ENCODE peak calls at places on chromosomes 12 and 14, in six cellular contexts. Y is activated B cell treated with CpG ODN at 0.5 μM for 24 hours, F is endothelial cell, S is GM06990, T is esophagus squamous epithelium, E is AG04450. Z is an unnamed sample.

GRCh38 chr12:132309162-132310086 is 20.0 kb downstream of the GALNT9 start:
- DNase-seq in T (no peak), Y (no peak), F (no peak), S (no peak), E (no peak), Z (no peak)

GRCh38 chr12:104503191-104503590 is 46.4 kb downstream of the CHST11 start:
- DNase-seq in T (no peak), Y (no peak), S (no peak), F (no peak), E (no peak), Z (no peak)

GRCh38 chr12:131075611-131076010 is 121.9 kb downstream of the ADGRD1 start:
- DNase-seq in F (no peak), S (no peak), E (no peak), Y (no peak), T (no peak), Z (no peak)

GRCh38 chr12:2692156-2692555 is 102.6 kb upstream of the FKBP4 start:
- DNase-seq in F (no peak), Y (no peak), S (no peak), E (no peak), T (no peak), Z (no peak)

GRCh38 chr12:89663577-89664357 is 44.9 kb downstream of the ATP2B1 start:
- DNase-seq in T (no peak), S (no peak), Y (no peak), E (no peak), F (no peak), Z (peak)

GRCh38 chr14:101731187-101732080 is 30.1 kb upstream of the PPP2R5C start:
- DNase-seq in F (no peak), S (peak), Y (peak), T (peak), E (no peak), Z (peak)

GRCh38 chr14:39368261-39368959 is 63.8 kb downstream of the FBXO33 start:
- DNase-seq in F (peak), S (no peak), Y (no peak), E (peak), T (no peak), Z (peak)

GRCh38 chr12:66103011-66103913 is 27.3 kb downstream of the LLPH start:
- DNase-seq in F (no peak), E (no peak), Y (no peak), T (no peak), S (no peak), Z (no peak)

DNA sequence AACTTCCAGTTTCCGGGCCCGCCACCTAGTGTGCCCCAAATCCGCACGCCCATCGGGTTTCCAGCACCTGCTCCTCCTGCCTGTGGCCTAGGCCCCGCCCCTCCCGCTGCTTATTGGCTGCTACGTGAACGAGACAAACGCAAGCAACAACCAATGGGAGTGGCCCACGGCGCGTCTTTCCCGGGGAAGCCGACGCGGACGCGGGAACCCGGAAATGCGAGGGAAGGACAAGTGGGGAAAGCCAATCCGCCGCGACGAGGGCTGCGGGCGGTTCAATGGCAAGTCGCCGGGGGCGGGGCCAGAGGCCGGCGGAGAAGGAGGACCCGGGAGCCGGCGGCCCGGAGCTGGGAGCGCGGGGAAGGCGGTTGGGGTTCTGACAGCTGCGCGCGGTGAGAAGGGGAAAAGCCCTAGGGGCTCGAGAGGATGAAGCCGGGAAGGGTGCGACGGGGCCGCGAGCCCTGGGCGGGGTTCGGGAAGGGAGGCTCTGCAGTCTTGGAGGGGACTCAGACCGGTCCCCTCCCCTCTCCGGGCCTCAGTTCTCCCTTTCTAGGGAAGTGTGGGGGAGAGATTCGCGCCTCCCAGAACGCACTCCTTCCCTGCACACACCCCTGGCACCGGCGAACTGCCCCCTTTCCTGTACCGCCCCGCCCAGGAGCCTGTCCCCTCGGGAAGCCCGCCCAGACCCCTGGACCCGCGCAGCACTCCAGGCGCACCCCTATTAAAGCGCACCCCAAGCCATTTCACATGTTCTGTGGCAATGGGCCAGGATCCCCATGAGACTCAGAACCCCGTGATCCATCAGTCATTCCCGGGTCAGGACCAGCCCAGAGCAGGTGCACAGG is at the start of gene FICD:
- DNase-seq in F (peak), S (peak), T (peak), Y (peak), E (peak), Z (peak)
- TF ChIP-seq CTCF in F (no peak), S (peak), T (no peak), Y (no peak), E (no peak), Z (no peak)

GRCh38 chr12:21130998-21131397 is at the start of gene SLCO1B1:
- DNase-seq in T (no peak), Y (no peak), F (no peak), S (no peak), E (no peak), Z (no peak)
- TF ChIP-seq CTCF in T (no peak), Y (no peak), F (no peak), S (no peak), E (no peak), Z (no peak)

GRCh38 chr12:51926718-51927117 is 19.4 kb downstream of the ACVRL1 start:
- DNase-seq in F (peak), E (no peak), T (no peak), Y (no peak), S (peak), Z (no peak)
- TF ChIP-seq CTCF in F (peak), E (peak), T (peak), Y (no peak), S (peak), Z (peak)

GRCh38 chr12:48691826-48692473 is 9.9 kb upstream of the KANSL2 start:
- DNase-seq in F (no peak), S (no peak), E (no peak), Y (no peak), T (no peak), Z (no peak)

GRCh38 chr12:48694038-48694437 is 12.0 kb upstream of the KANSL2 start:
- DNase-seq in Y (no peak), F (no peak), E (no peak), T (no peak), S (no peak), Z (no peak)

GRCh38 chr12:48695859-48696258 is 13.8 kb upstream of the KANSL2 start:
- DNase-seq in Y (no peak), F (no peak), S (no peak), E (no peak), T (no peak), Z (no peak)

GRCh38 chr12:48693572-48693971 is 11.5 kb upstream of the KANSL2 start:
- DNase-seq in F (no peak), T (no peak), Y (no peak), E (no peak), S (no peak), Z (no peak)

GRCh38 chr12:48696626-48697025 is 14.6 kb upstream of the KANSL2 start:
- DNase-seq in Y (no peak), T (no peak), S (no peak), E (no peak), F (no peak), Z (no peak)
- TF ChIP-seq CTCF in Y (no peak), T (no peak), S (no peak), E (no peak), F (no peak), Z (no peak)

DNA sequence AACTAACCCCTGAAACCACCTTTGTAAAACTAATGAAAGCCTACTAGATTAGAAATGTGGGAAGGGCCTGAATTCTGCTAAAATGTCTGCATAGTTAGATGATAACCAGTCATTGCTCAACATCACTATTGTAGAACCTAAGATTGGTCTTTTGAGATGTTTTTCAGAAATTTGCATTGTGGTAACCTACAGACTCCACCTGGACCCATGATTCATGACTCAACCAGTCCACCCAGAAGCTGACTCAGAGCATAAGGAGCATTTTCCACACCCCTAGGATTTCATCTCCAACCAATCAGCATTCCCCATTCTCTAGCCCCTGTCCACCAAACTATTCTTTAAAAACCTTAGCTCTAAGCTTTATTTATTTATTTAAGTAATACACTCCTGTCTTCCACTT is 30.4 kb upstream of the CHGA start:
- DNase-seq in E (no peak), T (no peak), S (no peak), Y (no peak), F (no peak), Z (no peak)
- TF ChIP-seq CTCF in E (no peak), T (no peak), S (no peak), Y (no peak), F (no peak), Z (no peak)